ENCODE peak calls at places on chromosomes 6 and 20, in six cellular contexts. I is neural progenitor cell, L is PC-3, P is MM.1S, X is GM23338, A is OCI-LY7. H is an unnamed sample.

GRCh38 chr6:106670236-106670635 is 40.9 kb downstream of the QRSL1 start:
- DNase-seq in P (no peak), A (no peak), X (no peak), L (no peak), I (no peak), H (no peak)

GRCh38 chr6:161850572-161850971 is 576.7 kb upstream of the AGPAT4 start:
- DNase-seq in P (no peak), L (no peak), A (no peak), I (peak; percentile 70), X (peak; percentile 51), H (no peak)

GRCh38 chr6:7137335-7138106 is 29.8 kb downstream of the RREB1 start:
- DNase-seq in A (peak; percentile 30), P (peak; percentile 87), L (no peak), X (peak; percentile 65), I (peak; percentile 48), H (no peak)

GRCh38 chr6:128882991-128883571 is at the start of gene LAMA2:
- DNase-seq in X (peak; percentile 85), P (no peak), I (peak; percentile 84), L (no peak), A (no peak), H (peak; percentile 84)

GRCh38 chr6:165552248-165552736 is 110.7 kb downstream of the PDE10A start:
- DNase-seq in L (no peak), X (peak; percentile 15), A (no peak), P (no peak), I (no peak), H (no peak)

GRCh38 chr6:63537126-63537958 is 34.9 kb upstream of the LOC128125822 start:
- DNase-seq in P (no peak), A (peak; percentile 11), I (no peak), L (peak; percentile 2), X (no peak), H (no peak)

GRCh38 chr6:132872923-132873322 is 58.6 kb downstream of the RPS12 start:
- DNase-seq in I (no peak), A (no peak), P (peak; percentile 60), X (no peak), L (no peak), H (no peak)

GRCh38 chr20:35702051-35702823 is 3.0 kb downstream of the ROMO1 start:
- DNase-seq in I (no peak), L (no peak), P (no peak), X (no peak), A (no peak), H (no peak)

GRCh38 chr20:8161262-8162071 is 29.4 kb downstream of the PLCB1 start:
- DNase-seq in L (peak; percentile 6), P (peak; percentile 54), I (no peak), X (no peak), A (no peak), H (no peak)

GRCh38 chr20:57596998-57597939 is 23.0 kb downstream of the ZBP1 start:
- DNase-seq in A (peak; percentile 75), X (peak; percentile 81), L (peak; percentile 72), I (peak; percentile 87), P (peak; percentile 39), H (peak; percentile 86)

GRCh38 chr6:6505111-6505510 is 83.4 kb upstream of the LY86 start:
- DNase-seq in L (no peak), I (no peak), X (no peak), A (peak; percentile 13), P (no peak), H (no peak)

GRCh38 chr20:57211949-57212889 is 54.2 kb downstream of the BMP7 start:
- DNase-seq in L (peak; percentile 93), I (peak; percentile 88), P (no peak), A (no peak), X (peak; percentile 71), H (peak; percentile 90)

GRCh38 chr20:4667371-4667773 is 54.3 kb upstream of the PRND start:
- DNase-seq in L (no peak), P (no peak), A (no peak), I (no peak), X (no peak), H (no peak)

GRCh38 chr6:124987291-124987690 is 25.1 kb downstream of the RNF217 start:
- DNase-seq in P (no peak), I (no peak), A (no peak), X (no peak), L (no peak), H (no peak)

GRCh38 chr20:50493881-50494253 is 16.3 kb upstream of the PTPN1 start:
- DNase-seq in X (no peak), L (no peak), A (no peak), I (no peak), P (no peak), H (no peak)

GRCh38 chr20:49216991-49217578 is 2.1 kb upstream of the DDX27 start:
- DNase-seq in P (peak; percentile 84), A (peak; percentile 90), I (peak; percentile 94), X (peak; percentile 99), L (peak; percentile 99), H (peak; percentile 97)

GRCh38 chr20:33224399-33224798 is 7.2 kb downstream of the BPIFA3 start:
- DNase-seq in I (no peak), L (no peak), P (no peak), A (no peak), X (no peak), H (no peak)

GRCh38 chr6:104625536-104625935 is 234.2 kb downstream of the HACE1 start:
- DNase-seq in P (no peak), A (no peak), L (peak; percentile 74), I (peak; percentile 4), X (no peak), H (peak; percentile 44)

GRCh38 chr6:155224031-155224451 is 39.8 kb upstream of the CLDN20 start:
- DNase-seq in P (no peak), L (peak; percentile 93), I (no peak), X (no peak), A (no peak), H (peak; percentile 82)

GRCh38 chr20:15240801-15241200 is 903.4 kb upstream of the FLRT3 start:
- DNase-seq in L (no peak), X (no peak), P (no peak), A (no peak), I (no peak), H (no peak)

GRCh38 chr6:129500958-129501381 is 209.0 kb downstream of the ARHGAP18 start:
- DNase-seq in P (no peak), X (peak; percentile 59), I (peak; percentile 25), A (peak; percentile 14), L (peak; percentile 49), H (no peak)

GRCh38 chr20:3931664-3932063 is 42.5 kb downstream of the PANK2 start:
- DNase-seq in I (no peak), L (no peak), P (no peak), A (no peak), X (no peak), H (no peak)

GRCh38 chr20:8932192-8933150 is 136.4 kb upstream of the PLCB4 start:
- DNase-seq in L (peak; percentile 66), P (no peak), I (no peak), A (no peak), X (no peak), H (no peak)

GRCh38 chr6:28489366-28490190 is 26.0 kb downstream of the GPX6 start:
- DNase-seq in P (peak; percentile 72), I (peak; percentile 90), A (no peak), L (no peak), X (peak; percentile 97), H (peak; percentile 94)

GRCh38 chr6:140480852-140481251 is 1106.4 kb upstream of the CITED2 start:
- DNase-seq in P (no peak), A (no peak), X (no peak), L (no peak), I (no peak), H (no peak)

GRCh38 chr6:138028893-138029292 is 78.3 kb downstream of the PERP start:
- DNase-seq in L (peak; percentile 63), A (no peak), I (no peak), X (no peak), P (no peak), H (no peak)

GRCh38 chr6:170456886-170457698 is 96.0 kb downstream of the PSMB1 start:
- DNase-seq in I (no peak), L (no peak), P (no peak), X (no peak), A (no peak), H (no peak)

GRCh38 chr20:18986146-18986830 is 172.7 kb downstream of the SCP2D1 start:
- DNase-seq in I (no peak), L (peak; percentile 24), A (no peak), X (no peak), P (no peak), H (no peak)

GRCh38 chr6:44062105-44062770 is 65.0 kb downstream of the MRPL14 start:
- DNase-seq in I (no peak), A (no peak), P (no peak), L (no peak), X (no peak), H (no peak)
- H3K4me1 ChIP-seq in I (peaks cover 2% of the 10 kb centered on the region), A (no peaks in the 10 kb centered on the region), P (no peaks in the 10 kb centered on the region), L (peaks cover 54% of the 10 kb centered on the region), X (no peaks in the 10 kb centered on the region), H (peaks cover 17% of the 10 kb centered on the region)

DNA sequence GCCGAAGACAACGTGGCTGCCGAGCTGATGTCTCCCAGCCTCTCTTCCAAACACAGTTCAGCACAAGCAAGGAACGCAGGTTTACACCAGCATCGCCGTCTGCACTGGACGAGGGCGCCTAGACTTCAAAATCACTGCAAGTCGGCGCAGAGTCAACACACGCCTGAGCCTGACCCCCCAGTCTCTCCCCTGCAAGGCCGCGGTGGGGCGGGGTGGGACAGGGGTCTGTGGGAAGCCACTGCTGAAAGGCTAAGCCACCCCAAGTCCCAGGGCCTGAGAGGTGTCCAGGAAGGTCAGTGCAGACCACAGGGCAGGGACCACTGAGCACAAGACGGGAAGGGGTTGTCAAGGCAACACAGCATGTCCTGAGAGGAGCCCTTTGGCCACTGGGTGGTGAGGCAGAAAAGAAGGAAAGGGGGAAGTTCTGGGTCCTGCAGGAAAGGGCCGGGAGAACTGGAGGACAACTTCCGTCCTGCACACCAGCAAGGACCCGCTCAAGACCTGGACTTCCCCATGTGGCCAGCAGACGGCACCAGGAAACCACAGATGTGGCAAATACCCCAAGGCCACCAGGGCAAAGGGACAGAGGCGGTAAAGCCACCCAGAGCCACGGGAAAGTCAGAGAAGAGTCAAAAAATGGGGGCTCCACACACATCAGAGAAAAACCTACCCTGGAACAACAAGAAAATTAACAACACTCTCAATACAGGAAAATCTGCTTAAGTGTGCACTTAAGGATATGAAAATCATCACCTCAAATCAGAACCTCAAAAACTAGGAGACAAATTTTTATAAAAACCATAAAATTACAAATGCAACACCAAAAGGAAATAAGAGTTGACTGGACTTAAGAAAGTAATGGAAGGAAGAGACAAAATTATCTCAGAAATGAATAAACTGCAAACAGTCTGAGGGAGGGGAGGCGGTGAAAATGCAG is 84.8 kb downstream of the TAF4 start:
- DNase-seq in A (peak; percentile 76), L (peak; percentile 66), P (peak; percentile 8), I (peak; percentile 60), X (peak; percentile 56), H (no peak)
- TF ChIP-seq EZH2phosphoT487 in A (no peak), L (no peak), P (no peak), I (no peak), X (no peak), H (no peak)

GRCh38 chr6:33208089-33208967 is at the start of gene RING1:
- DNase-seq in X (peak; percentile 93), L (peak; percentile 62), P (peak; percentile 72), I (peak; percentile 91), A (peak; percentile 85), H (peak; percentile 92)
- H3K4me1 ChIP-seq in X (peaks cover 47% of the 10 kb centered on the region), L (peaks cover 40% of the 10 kb centered on the region), P (peaks cover 22% of the 10 kb centered on the region), I (peaks cover 42% of the 10 kb centered on the region), A (peaks cover 40% of the 10 kb centered on the region), H (peaks cover 30% of the 10 kb centered on the region)

DNA sequence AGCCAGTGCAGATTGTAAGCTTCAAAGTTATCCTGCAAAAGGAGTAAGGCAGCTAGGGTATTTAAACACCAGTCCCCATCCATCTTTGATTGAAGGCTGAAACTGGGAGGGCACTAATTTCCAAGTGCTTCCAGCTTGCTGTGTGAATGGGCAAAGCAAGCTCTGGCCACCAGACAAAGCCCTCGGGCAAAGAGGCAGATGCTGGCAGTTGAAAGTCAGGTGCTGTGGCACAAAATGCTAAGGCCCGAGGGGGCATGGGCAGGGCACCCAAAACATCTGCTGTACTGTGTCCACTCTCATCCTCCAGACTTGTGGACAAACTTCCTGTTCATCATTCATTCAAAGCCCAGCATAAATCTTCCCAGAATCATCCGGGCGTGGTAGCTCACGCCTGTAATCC is 62.9 kb downstream of the TRMT6 start:
- DNase-seq in P (no peak), L (no peak), A (no peak), X (no peak), I (no peak), H (no peak)
- TF ChIP-seq EZH2phosphoT487 in P (no peak), L (no peak), A (no peak), X (no peak), I (no peak), H (no peak)

H was measured in hepatocyte.